ENCODE peak calls at places on chromosomes 11 and 22, in eight cellular contexts. P is sigmoid colon; X is heart right ventricle; H is fibroblast of mammary gland; Q is CD8-positive, alpha-beta T cell; O is breast epithelium; N is choroid plexus epithelial cell; B is uterus. D is an unnamed sample.
A peak's percentile ranks its signal among the peaks of the same experiment; 100 is the strongest.

GRCh38 chr11:14519692-14520085 is 497 bp downstream of the PSMA1 start:
- DNase-seq in Q (no peak), H (peak; percentile 52), P (no peak), B (no peak), X (no peak), N (no peak), O (no peak), D (no peak)

GRCh38 chr11:359181-359714 is 10.1 kb upstream of the B4GALNT4 start:
- DNase-seq in H (no peak), N (no peak), O (no peak), B (no peak), P (peak; percentile 47), Q (no peak), X (no peak), D (no peak)

GRCh38 chr11:18408558-18409242 is 3.4 kb upstream of the LDHC start:
- DNase-seq in O (no peak), Q (no peak), P (no peak), B (no peak), H (no peak), N (no peak), X (no peak), D (no peak)

GRCh38 chr11:37817727-37818270 is 1219.8 kb upstream of the RAG2 start:
- DNase-seq in N (no peak), O (no peak), B (no peak), H (no peak), P (no peak), Q (no peak), X (no peak), D (no peak)

GRCh38 chr11:9752091-9752490 is 88.2 kb downstream of the SWAP70 start:
- DNase-seq in N (peak; percentile 53), Q (no peak), X (no peak), B (no peak), H (peak; percentile 57), O (no peak), P (no peak), D (no peak)

GRCh38 chr11:123194308-123195181 is 503 bp downstream of the CLMP start:
- DNase-seq in X (no peak), P (peak; percentile 80), O (no peak), N (no peak), B (peak; percentile 49), H (peak; percentile 77), Q (no peak), D (peak; percentile 56)

GRCh38 chr22:39629851-39630250 is 59.3 kb downstream of the CACNA1I start:
- DNase-seq in N (no peak), P (no peak), O (no peak), X (no peak), B (no peak), H (no peak), Q (no peak), D (no peak)

GRCh38 chr22:36921309-36922096 is 8.1 kb downstream of the CSF2RB start:
- DNase-seq in X (peak; percentile 29), N (no peak), O (no peak), B (no peak), P (no peak), H (no peak), Q (no peak), D (no peak)

GRCh38 chr11:65301491-65302329 is 13.0 kb upstream of the CDC42EP2 start:
- DNase-seq in O (no peak), X (peak; percentile 56), B (no peak), N (peak; percentile 70), P (peak; percentile 81), Q (no peak), H (no peak), D (no peak)

GRCh38 chr11:102157219-102157618 is 47.0 kb downstream of the YAP1 start:
- DNase-seq in H (peak; percentile 84), Q (no peak), B (peak; percentile 71), X (peak; percentile 67), O (peak; percentile 40), N (peak; percentile 92), P (peak; percentile 76), D (peak; percentile 81)

GRCh38 chr22:46055176-46055850 is 78.4 kb upstream of the WNT7B start:
- DNase-seq in H (peak; percentile 43), B (peak; percentile 71), P (peak; percentile 83), N (no peak), Q (no peak), O (peak; percentile 80), X (no peak), D (peak; percentile 28)

GRCh38 chr11:78535920-78536319 is 38.7 kb downstream of the NARS2 start:
- DNase-seq in P (no peak), H (peak; percentile 20), N (peak; percentile 51), X (no peak), O (no peak), B (no peak), Q (no peak), D (no peak)

GRCh38 chr11:2992234-2992999 is at the start of gene NAP1L4:
- DNase-seq in Q (peak; percentile 87), N (peak; percentile 98), B (peak; percentile 94), O (peak; percentile 96), X (peak; percentile 96), H (peak; percentile 95), P (peak; percentile 98), D (peak; percentile 98)
- TF ChIP-seq CTCF in Q (no peak), N (no peak), B (peak; percentile 7), O (no peak), X (no peak), H (no peak), P (no peak), D (no peak)

GRCh38 chr11:80726236-80726635 is 1285.4 kb upstream of the TENM4 start:
- DNase-seq in P (no peak), N (no peak), B (no peak), X (no peak), Q (no peak), H (no peak), O (no peak), D (no peak)

GRCh38 chr11:80724366-80724765 is 1283.5 kb upstream of the TENM4 start:
- DNase-seq in H (no peak), O (no peak), Q (no peak), B (no peak), N (no peak), X (no peak), P (no peak), D (no peak)

GRCh38 chr11:80722616-80723015 is 1281.8 kb upstream of the TENM4 start:
- DNase-seq in O (no peak), N (peak; percentile 30), B (no peak), Q (no peak), X (no peak), H (peak; percentile 39), P (no peak), D (no peak)

GRCh38 chr11:80727315-80727714 is 1286.5 kb upstream of the TENM4 start:
- DNase-seq in Q (no peak), B (no peak), X (no peak), O (no peak), N (peak; percentile 61), P (no peak), H (peak; percentile 13), D (peak; percentile 66)
- TF ChIP-seq CTCF in Q (no peak), B (no peak), X (no peak), O (no peak), N (peak; percentile 73), P (no peak), H (peak; percentile 19), D (peak; percentile 68)

GRCh38 chr11:70048279-70049024 is 29.7 kb upstream of the ANO1 start:
- DNase-seq in X (no peak), O (peak; percentile 91), N (peak; percentile 17), P (no peak), Q (no peak), B (no peak), H (no peak), D (peak; percentile 31)
- TF ChIP-seq CTCF in X (no peak), O (peak; percentile 32), N (peak; percentile 51), P (no peak), Q (no peak), B (no peak), H (peak; percentile 12), D (peak; percentile 63)

GRCh38 chr11:121534131-121535093 is 81.6 kb upstream of the SORL1-AS1 start:
- DNase-seq in B (no peak), O (no peak), H (peak; percentile 59), X (no peak), Q (no peak), P (no peak), N (peak; percentile 50), D (peak; percentile 52)
- TF ChIP-seq CTCF in B (peak; percentile 43), O (no peak), H (peak; percentile 67), X (no peak), Q (no peak), P (peak; percentile 27), N (peak; percentile 63), D (peak; percentile 69)

DNA sequence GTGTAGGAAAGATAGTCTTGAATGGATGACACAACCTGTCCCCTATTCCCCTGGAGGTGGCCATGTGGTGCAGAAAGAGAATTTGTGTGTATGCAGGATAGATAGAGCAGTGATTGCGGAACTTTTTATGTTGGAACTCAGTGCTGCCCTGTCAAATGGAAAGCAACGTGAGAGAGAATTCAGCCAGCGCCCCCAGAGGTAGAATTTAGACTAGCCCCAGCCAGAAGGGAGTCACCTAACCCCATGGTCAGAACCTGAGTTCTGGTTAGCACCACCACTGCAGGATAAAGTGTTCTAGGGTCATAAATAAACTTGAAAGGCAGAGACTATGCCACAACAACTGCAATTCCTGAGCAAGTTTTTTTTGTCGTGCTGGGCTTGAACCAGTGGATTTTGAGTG is 152.9 kb upstream of the GRIA4 start:
- DNase-seq in O (no peak), B (no peak), H (no peak), P (no peak), Q (no peak), N (peak; percentile 2), X (no peak), D (peak; percentile 4)
- TF ChIP-seq CTCF in O (no peak), B (no peak), H (no peak), P (no peak), Q (no peak), N (peak; percentile 22), X (no peak), D (peak; percentile 45)

GRCh38 chr11:112401036-112401769 is 140.5 kb upstream of the PLET1 start:
- DNase-seq in N (no peak), O (no peak), H (peak; percentile 5), P (no peak), X (no peak), Q (no peak), B (no peak), D (no peak)
- TF ChIP-seq CTCF in N (no peak), O (no peak), H (no peak), P (no peak), X (no peak), Q (no peak), B (no peak), D (no peak)

GRCh38 chr11:2944530-2944929 is 15.3 kb upstream of the PHLDA2 start:
- DNase-seq in P (no peak), H (no peak), B (no peak), X (no peak), O (no peak), Q (no peak), N (no peak), D (no peak)
- TF ChIP-seq CTCF in P (no peak), H (no peak), B (no peak), X (no peak), O (no peak), Q (no peak), N (no peak), D (no peak)

DNA sequence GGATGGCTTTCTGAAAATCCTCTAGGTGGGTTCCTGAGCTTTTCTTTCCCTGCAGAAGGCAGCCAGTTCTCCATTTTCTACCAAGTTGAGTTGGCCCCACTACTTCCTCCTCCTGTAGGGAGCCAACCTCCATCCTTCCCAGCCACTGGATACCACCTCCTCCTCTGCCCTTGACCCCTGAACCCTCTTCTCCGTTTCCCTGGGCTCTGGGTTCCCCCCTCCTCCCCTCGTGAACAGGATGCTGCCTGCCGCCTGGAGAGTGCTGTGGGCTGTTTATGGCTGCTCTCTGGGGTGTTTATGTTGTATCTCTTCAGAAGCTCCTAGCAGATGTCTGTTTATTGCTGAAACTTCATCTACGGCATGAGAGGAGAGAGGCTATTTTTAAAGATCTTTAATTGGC is 8.6 kb downstream of the MICAL2 start:
- DNase-seq in Q (no peak), P (peak; percentile 81), X (no peak), N (no peak), H (no peak), O (no peak), B (no peak), D (no peak)
- TF ChIP-seq CTCF in Q (no peak), P (no peak), X (no peak), N (peak; percentile 48), H (peak; percentile 10), O (no peak), B (no peak), D (no peak)

D was measured in A673.